ENCODE peak calls at places on chromosomes 16 and 17, in four cellular contexts. One of them, this sample, is unnamed.

GRCh38 chr17:76250141-76250540 is 9.8 kb upstream of the RNF157 start:
- DNase-seq in body of pancreas: no peak
- DNase-seq in AG04449: no peak
- DNase-seq in HuH-7.5: no peak
- DNase-seq in this sample: no peak

GRCh38 chr16:53743149-53743566 is 39.2 kb downstream of the FTO start:
- DNase-seq in AG04449: no peak
- DNase-seq in body of pancreas: peak; percentile 7
- DNase-seq in HuH-7.5: no peak
- DNase-seq in this sample: no peak

GRCh38 chr17:82419471-82419995 is 1.1 kb upstream of the OGFOD3 start:
- DNase-seq in body of pancreas: no peak
- DNase-seq in AG04449: no peak
- DNase-seq in HuH-7.5: no peak
- DNase-seq in this sample: no peak

GRCh38 chr16:87549627-87550509 is 52.4 kb upstream of the JPH3 start:
- DNase-seq in HuH-7.5: no peak
- DNase-seq in body of pancreas: no peak
- DNase-seq in AG04449: no peak
- DNase-seq in this sample: no peak

GRCh38 chr17:48123111-48123510 is 15.5 kb downstream of the SNX11 start:
- DNase-seq in HuH-7.5: no peak
- DNase-seq in body of pancreas: no peak
- DNase-seq in AG04449: no peak
- DNase-seq in this sample: no peak

GRCh38 chr16:11498683-11499082 is 88.0 kb downstream of the LITAF start:
- DNase-seq in body of pancreas: peak; percentile 45
- DNase-seq in AG04449: no peak
- DNase-seq in HuH-7.5: no peak
- DNase-seq in this sample: no peak

GRCh38 chr16:19113577-19114358 is at the start of gene ITPRIPL2:
- DNase-seq in body of pancreas: peak; percentile 92
- DNase-seq in HuH-7.5: peak; percentile 77
- DNase-seq in AG04449: no peak
- DNase-seq in this sample: peak; percentile 69

GRCh38 chr17:57401556-57402488 is 145.5 kb downstream of the MSI2 start:
- DNase-seq in body of pancreas: no peak
- DNase-seq in HuH-7.5: no peak
- DNase-seq in AG04449: no peak
- DNase-seq in this sample: no peak

GRCh38 chr17:13727441-13728171 is 125.9 kb upstream of the HS3ST3A1 start:
- DNase-seq in AG04449: peak; percentile 53
- DNase-seq in body of pancreas: no peak
- DNase-seq in HuH-7.5: no peak
- DNase-seq in this sample: peak; percentile 50

GRCh38 chr17:28705074-28705659 is 6.5 kb downstream of the PROCA1 start:
- DNase-seq in body of pancreas: no peak
- DNase-seq in AG04449: no peak
- DNase-seq in HuH-7.5: no peak
- DNase-seq in this sample: no peak

GRCh38 chr17:80294653-80295052 is 34.0 kb downstream of the RNF213 start:
- DNase-seq in body of pancreas: no peak
- DNase-seq in AG04449: no peak
- DNase-seq in HuH-7.5: no peak
- DNase-seq in this sample: no peak

GRCh38 chr16:64626771-64627170 is 495.1 kb downstream of the CDH11 start:
- DNase-seq in AG04449: no peak
- DNase-seq in body of pancreas: no peak
- DNase-seq in HuH-7.5: no peak
- DNase-seq in this sample: peak; percentile 17

GRCh38 chr16:24855678-24856077 is 9.9 kb downstream of the SLC5A11 start:
- DNase-seq in HuH-7.5: no peak
- DNase-seq in body of pancreas: no peak
- DNase-seq in AG04449: no peak
- DNase-seq in this sample: no peak

GRCh38 chr16:78957328-78958100 is 643.0 kb downstream of the MAF start:
- DNase-seq in HuH-7.5: no peak
- DNase-seq in AG04449: no peak
- DNase-seq in body of pancreas: no peak
- DNase-seq in this sample: no peak

GRCh38 chr16:22373662-22374310 is 633 bp downstream of the CDR2 start:
- DNase-seq in body of pancreas: peak; percentile 53
- DNase-seq in AG04449: no peak
- DNase-seq in HuH-7.5: no peak
- DNase-seq in this sample: no peak

GRCh38 chr17:55820675-55821074 is 69.8 kb downstream of the PCTP start:
- DNase-seq in HuH-7.5: no peak
- DNase-seq in body of pancreas: no peak
- DNase-seq in AG04449: no peak
- DNase-seq in this sample: no peak

GRCh38 chr17:35726609-35727460 is 4.6 kb upstream of the RASL10B start:
- DNase-seq in HuH-7.5: peak; percentile 89
- DNase-seq in body of pancreas: peak; percentile 55
- DNase-seq in AG04449: peak; percentile 85
- DNase-seq in this sample: peak; percentile 91

GRCh38 chr17:81191646-81192045 is 25.6 kb upstream of the AATK start:
- DNase-seq in AG04449: no peak
- DNase-seq in HuH-7.5: no peak
- DNase-seq in body of pancreas: no peak
- DNase-seq in this sample: no peak

GRCh38 chr17:20852541-20853370 is 190.1 kb downstream of the USP22 start:
- DNase-seq in AG04449: no peak
- DNase-seq in body of pancreas: no peak
- DNase-seq in HuH-7.5: no peak
- DNase-seq in this sample: no peak

GRCh38 chr17:74935585-74936469 is at the start of gene OTOP3:
- DNase-seq in HuH-7.5: no peak
- DNase-seq in body of pancreas: no peak
- DNase-seq in AG04449: no peak
- DNase-seq in this sample: no peak

GRCh38 chr17:63434951-63435571 is 11.0 kb downstream of the CYB561 start:
- DNase-seq in body of pancreas: peak; percentile 93
- DNase-seq in HuH-7.5: no peak
- DNase-seq in AG04449: no peak
- DNase-seq in this sample: no peak

GRCh38 chr16:12092347-12092882 is 115.9 kb downstream of the SNX29 start:
- DNase-seq in HuH-7.5: no peak
- DNase-seq in AG04449: peak; percentile 57
- DNase-seq in body of pancreas: no peak
- DNase-seq in this sample: peak; percentile 69

GRCh38 chr17:20010099-20010863 is 1.1 kb downstream of the SPECC1 start:
- DNase-seq in HuH-7.5: no peak
- DNase-seq in body of pancreas: peak; percentile 60
- DNase-seq in AG04449: peak; percentile 21
- DNase-seq in this sample: peak; percentile 43